ENCODE peak calls at places on chromosomes 12 and 14, in eight cellular contexts. P is SK-N-SH, L is lower leg skin, K is BE2C, T is dorsolateral prefrontal cortex, H is ovary, V is GM23248, S is colonic mucosa. Y is an unnamed sample.

GRCh38 chr14:34081576-34082136 is 130.8 kb upstream of the EGLN3 start:
- DNase-seq in V (peak; percentile 65), T (no peak), P (no peak), K (no peak), L (no peak), S (no peak), H (no peak), Y (no peak)

GRCh38 chr12:53208877-53209463 is 1.9 kb upstream of the ITGB7 start:
- DNase-seq in P (no peak), S (no peak), H (no peak), L (no peak), V (no peak), K (no peak), T (no peak), Y (no peak)

GRCh38 chr12:111361717-111362576 is 6.9 kb downstream of the PHETA1 start:
- DNase-seq in P (no peak), H (peak; percentile 55), K (no peak), S (no peak), T (no peak), L (no peak), V (no peak), Y (no peak)

GRCh38 chr14:61889914-61890351 is 127.7 kb downstream of the SNAPC1 start:
- DNase-seq in S (no peak), H (no peak), K (no peak), V (no peak), L (no peak), P (no peak), T (no peak), Y (no peak)

GRCh38 chr12:25977047-25977446 is 18.6 kb downstream of the RASSF8 start:
- DNase-seq in T (no peak), L (no peak), V (peak; percentile 92), H (no peak), S (no peak), P (no peak), K (no peak), Y (no peak)

GRCh38 chr12:91651728-91652127 is 469.1 kb upstream of the DCN start:
- DNase-seq in K (no peak), H (no peak), S (no peak), L (no peak), P (no peak), T (no peak), V (no peak), Y (no peak)

GRCh38 chr12:95574799-95575452 is 23.6 kb upstream of the USP44 start:
- DNase-seq in K (no peak), L (no peak), V (peak; percentile 56), P (peak; percentile 54), S (no peak), H (no peak), T (no peak), Y (peak; percentile 47)

GRCh38 chr14:30034049-30034635 is 106.5 kb upstream of the PRKD1 start:
- DNase-seq in P (no peak), T (no peak), V (peak; percentile 42), S (no peak), K (no peak), L (no peak), H (no peak), Y (peak; percentile 28)

GRCh38 chr12:12007001-12007712 is 63.6 kb upstream of the BCL2L14 start:
- DNase-seq in S (no peak), K (no peak), P (no peak), T (no peak), V (peak; percentile 58), L (no peak), H (no peak), Y (no peak)

GRCh38 chr12:66269757-66270383 is 32.4 kb upstream of the HELB start:
- DNase-seq in V (peak; percentile 79), K (no peak), T (no peak), S (no peak), H (no peak), L (no peak), P (peak; percentile 45), Y (peak; percentile 49)

GRCh38 chr14:101982621-101983020 is 18.2 kb downstream of the DYNC1H1 start:
- DNase-seq in K (no peak), T (no peak), S (no peak), V (no peak), H (no peak), L (no peak), P (no peak), Y (no peak)

GRCh38 chr14:51035611-51036192 is 59.2 kb downstream of the TRIM9 start:
- DNase-seq in H (no peak), P (no peak), K (no peak), S (no peak), V (no peak), L (no peak), T (no peak), Y (no peak)

GRCh38 chr14:92460916-92461579 is 52.5 kb upstream of the RIN3 start:
- DNase-seq in K (no peak), S (no peak), P (no peak), H (no peak), V (peak; percentile 89), T (no peak), L (no peak), Y (peak; percentile 22)

GRCh38 chr14:34361504-34362011 is 100.5 kb downstream of the SPTSSA start:
- DNase-seq in S (no peak), P (no peak), K (peak; percentile 17), L (no peak), T (no peak), V (peak; percentile 70), H (no peak), Y (no peak)

GRCh38 chr12:110247340-110248095 is 33.5 kb upstream of the ATP2A2 start:
- DNase-seq in K (peak; percentile 46), S (peak; percentile 88), V (no peak), L (peak; percentile 44), H (no peak), T (no peak), P (no peak), Y (no peak)

GRCh38 chr14:31090872-31091764 is 64.9 kb upstream of the STRN3 start:
- DNase-seq in V (peak; percentile 96), S (peak; percentile 52), K (no peak), L (peak; percentile 85), T (no peak), H (no peak), P (no peak), Y (no peak)
- H3K4me3 ChIP-seq in V (no peak overlapping the region), S (no peak overlapping the region), K (no peak overlapping the region), L (no peak overlapping the region), T (no peak overlapping the region), H (no peak overlapping the region), P (no peak overlapping the region), Y (no peak overlapping the region)

DNA sequence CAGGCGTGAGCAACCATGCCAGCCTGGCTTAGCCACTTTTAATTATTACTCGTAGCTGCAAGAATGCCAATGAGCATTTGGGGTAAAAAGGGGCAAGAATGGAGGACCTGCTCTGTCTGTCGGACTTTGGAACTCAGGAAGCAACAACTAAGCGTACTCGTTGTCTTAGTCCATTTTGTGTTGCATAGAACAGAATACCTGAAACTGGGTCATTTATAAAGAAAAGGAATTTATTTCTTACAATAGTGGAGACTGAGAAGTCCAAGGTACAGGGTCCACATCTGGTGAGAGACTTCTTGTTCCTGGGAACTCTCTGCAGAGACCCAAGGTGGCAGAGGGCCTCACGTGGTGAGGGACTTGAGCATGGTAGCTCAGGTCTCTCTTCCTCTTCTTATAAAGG is 29.1 kb downstream of the SLC35E3 start:
- DNase-seq in H (no peak), L (no peak), S (no peak), K (no peak), T (no peak), V (no peak), P (no peak), Y (no peak)
- H3K4me3 ChIP-seq in H (no peak overlapping the region), L (no peak overlapping the region), S (no peak overlapping the region), K (no peak overlapping the region), T (no peak overlapping the region), V (no peak overlapping the region), P (no peak overlapping the region), Y (no peak overlapping the region)

DNA sequence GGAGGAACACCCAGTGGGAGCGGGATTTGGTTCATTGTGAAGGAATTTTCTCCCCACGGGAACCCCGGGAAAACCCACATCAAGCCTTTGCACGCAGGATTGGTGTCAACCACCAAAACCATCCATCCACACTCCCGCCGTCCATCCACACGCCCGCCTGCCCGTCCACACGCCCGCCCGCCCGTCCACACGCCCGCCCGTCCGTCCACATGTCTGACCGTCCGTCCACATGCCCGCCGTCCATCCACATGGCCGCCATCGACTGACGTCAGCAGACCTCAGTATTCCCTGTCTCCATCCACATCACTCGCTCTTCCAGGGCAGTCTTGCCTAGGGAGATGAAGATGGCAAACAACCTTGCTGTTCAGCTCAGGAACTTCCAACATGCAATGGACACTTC is 6.7 kb upstream of the GPR132 start:
- DNase-seq in L (no peak), K (no peak), S (no peak), P (no peak), H (no peak), T (no peak), V (no peak), Y (no peak)
- H3K4me3 ChIP-seq in L (no peak overlapping the region), K (no peak overlapping the region), S (no peak overlapping the region), P (no peak overlapping the region), H (no peak overlapping the region), T (no peak overlapping the region), V (no peak overlapping the region), Y (no peak overlapping the region)

GRCh38 chr12:47813491-47814196 is 6.1 kb downstream of the HDAC7 start:
- DNase-seq in H (peak; percentile 57), K (no peak), S (no peak), L (no peak), P (no peak), V (no peak), T (no peak), Y (peak; percentile 82)

GRCh38 chr12:47814539-47815170 is 5.0 kb downstream of the HDAC7 start:
- DNase-seq in K (no peak), S (no peak), V (no peak), L (no peak), H (no peak), T (no peak), P (no peak), Y (no peak)

GRCh38 chr12:47811070-47811391 is 8.7 kb downstream of the HDAC7 start:
- DNase-seq in L (no peak), T (no peak), V (no peak), K (no peak), P (no peak), H (no peak), S (no peak), Y (peak; percentile 63)

GRCh38 chr12:47812797-47813490 is 6.8 kb downstream of the HDAC7 start:
- DNase-seq in S (peak; percentile 86), H (peak; percentile 92), L (peak; percentile 88), P (no peak), T (peak; percentile 71), V (peak; percentile 95), K (peak; percentile 70), Y (peak; percentile 96)

DNA sequence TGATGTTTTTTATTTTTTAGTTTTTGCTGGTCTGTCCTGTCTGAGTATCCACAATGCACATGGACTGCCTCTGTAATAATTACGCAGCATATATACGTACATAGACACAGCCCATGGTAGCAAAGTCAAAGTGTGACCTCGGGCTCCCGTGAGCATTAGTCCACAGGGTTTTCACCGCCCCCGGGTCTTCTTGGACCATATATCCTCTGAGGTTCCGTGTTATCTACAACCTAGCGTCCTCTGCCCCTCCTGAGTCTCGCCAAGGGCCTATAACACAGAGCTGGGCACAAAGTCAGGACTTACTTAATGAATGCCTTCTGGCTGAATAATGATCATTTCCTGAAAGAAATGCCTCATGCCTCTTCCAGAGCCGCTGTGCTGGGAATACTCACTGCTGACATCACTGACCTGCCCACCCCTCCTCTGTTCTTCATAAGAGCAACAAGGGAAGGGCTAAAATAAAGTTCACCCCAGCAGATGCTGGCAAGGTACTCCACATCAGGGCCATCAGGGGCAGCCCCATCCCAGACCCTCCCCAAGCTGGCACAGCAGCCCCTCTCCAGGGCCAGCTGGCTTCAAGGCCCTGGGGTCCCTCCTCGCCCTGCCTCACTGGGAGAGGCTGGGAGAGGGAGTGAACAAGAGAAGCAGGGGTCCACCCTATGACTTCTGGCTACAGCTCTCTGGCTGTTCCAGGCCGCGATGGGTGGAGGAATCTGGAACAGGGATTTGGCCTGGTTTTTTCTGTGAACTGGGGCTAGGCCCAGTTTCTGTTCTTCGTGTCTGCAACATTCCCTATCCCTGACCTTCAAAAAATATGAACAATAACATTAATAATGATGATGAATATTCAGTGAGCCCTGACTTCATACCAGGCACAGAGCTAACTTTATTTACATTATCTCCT is 7.9 kb downstream of the HDAC7 start:
- DNase-seq in V (peak; percentile 92), T (no peak), S (no peak), P (no peak), L (peak; percentile 78), K (no peak), H (peak; percentile 83), Y (no peak)
- H3K4me3 ChIP-seq in V (peak overlapping the region; percentile 54), T (peak overlapping the region; percentile 61), S (no peak overlapping the region), P (no peak overlapping the region), L (no peak overlapping the region), K (no peak overlapping the region), H (peak overlapping the region; percentile 36), Y (no peak overlapping the region)